ENCODE peak calls at places on chromosomes 6 and 20, in seven cellular contexts. One of them, this sample, is unnamed.

GRCh38 chr6:36788768-36789167 is 50.5 kb downstream of the CPNE5 start:
- DNase-seq in uterus: no peak
- DNase-seq in IMR-90: peak
- DNase-seq in heart right ventricle: no peak
- DNase-seq in mesendoderm: no peak
- DNase-seq in substantia nigra: no peak
- DNase-seq in stomach: no peak
- DNase-seq in this sample: no peak

GRCh38 chr6:137387365-137387764 is 106.8 kb downstream of the OLIG3 start:
- DNase-seq in heart right ventricle: no peak
- DNase-seq in stomach: no peak
- DNase-seq in IMR-90: no peak
- DNase-seq in uterus: no peak
- DNase-seq in substantia nigra: no peak
- DNase-seq in mesendoderm: no peak
- DNase-seq in this sample: no peak

GRCh38 chr6:134317471-134318131 is at the start of gene SGK1:
- DNase-seq in heart right ventricle: peak
- DNase-seq in mesendoderm: peak
- DNase-seq in substantia nigra: peak
- DNase-seq in uterus: peak
- DNase-seq in stomach: no peak
- DNase-seq in IMR-90: peak
- DNase-seq in this sample: no peak

GRCh38 chr20:61639200-61639599 is 387.1 kb downstream of the CDH4 start:
- DNase-seq in heart right ventricle: no peak
- DNase-seq in uterus: no peak
- DNase-seq in substantia nigra: no peak
- DNase-seq in stomach: no peak
- DNase-seq in IMR-90: peak
- DNase-seq in mesendoderm: no peak
- DNase-seq in this sample: no peak

GRCh38 chr6:37675606-37676005 is 22.1 kb downstream of the MDGA1 start:
- DNase-seq in substantia nigra: no peak
- DNase-seq in heart right ventricle: no peak
- DNase-seq in IMR-90: no peak
- DNase-seq in stomach: no peak
- DNase-seq in mesendoderm: no peak
- DNase-seq in uterus: no peak
- DNase-seq in this sample: no peak

GRCh38 chr6:72424476-72424875 is 197.4 kb upstream of the KCNQ5 start:
- DNase-seq in stomach: no peak
- DNase-seq in substantia nigra: no peak
- DNase-seq in IMR-90: no peak
- DNase-seq in mesendoderm: no peak
- DNase-seq in heart right ventricle: no peak
- DNase-seq in uterus: no peak
- DNase-seq in this sample: no peak

GRCh38 chr6:3314621-3315020 is 55.9 kb downstream of the PSMG4 start:
- DNase-seq in stomach: no peak
- DNase-seq in IMR-90: no peak
- DNase-seq in uterus: no peak
- DNase-seq in mesendoderm: no peak
- DNase-seq in substantia nigra: no peak
- DNase-seq in heart right ventricle: no peak
- DNase-seq in this sample: no peak

GRCh38 chr20:61513124-61514017 is 261.3 kb downstream of the CDH4 start:
- DNase-seq in heart right ventricle: no peak
- DNase-seq in substantia nigra: no peak
- DNase-seq in stomach: no peak
- DNase-seq in mesendoderm: no peak
- DNase-seq in IMR-90: no peak
- DNase-seq in uterus: no peak
- DNase-seq in this sample: no peak

GRCh38 chr6:13398421-13398994 is 70.2 kb upstream of the TBC1D7 start:
- DNase-seq in stomach: no peak
- DNase-seq in heart right ventricle: no peak
- DNase-seq in uterus: no peak
- DNase-seq in substantia nigra: no peak
- DNase-seq in IMR-90: no peak
- DNase-seq in mesendoderm: peak
- DNase-seq in this sample: no peak

GRCh38 chr20:12113468-12114371 is 196.0 kb downstream of the BTBD3 start:
- DNase-seq in mesendoderm: no peak
- DNase-seq in IMR-90: no peak
- DNase-seq in stomach: peak
- DNase-seq in heart right ventricle: peak
- DNase-seq in uterus: peak
- DNase-seq in substantia nigra: no peak
- DNase-seq in this sample: peak

GRCh38 chr20:62088258-62089127 is 22.8 kb upstream of the TAF4 start:
- DNase-seq in substantia nigra: no peak
- DNase-seq in uterus: no peak
- DNase-seq in stomach: no peak
- DNase-seq in IMR-90: peak
- DNase-seq in heart right ventricle: no peak
- DNase-seq in mesendoderm: peak
- DNase-seq in this sample: no peak

DNA sequence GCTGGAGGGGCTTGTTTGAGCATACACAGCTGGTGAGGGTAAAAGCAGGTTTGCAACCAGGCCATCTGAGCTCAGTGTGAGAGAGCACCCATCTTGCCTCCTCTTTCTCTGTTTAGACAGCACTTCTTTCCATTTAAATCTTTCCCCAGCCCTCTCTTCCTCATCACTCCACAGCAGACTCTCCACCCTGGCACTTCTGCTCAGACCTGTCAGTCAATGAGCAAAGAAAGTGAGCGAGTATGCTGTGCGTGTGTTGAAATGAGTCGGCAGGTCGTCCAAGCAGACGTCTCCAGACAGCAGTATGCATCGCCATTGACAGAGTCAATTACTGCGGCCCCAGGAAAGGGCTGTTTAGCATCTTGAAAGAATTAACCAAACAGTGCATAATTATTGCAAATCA is 54.7 kb upstream of the KCNG1 start:
- DNase-seq in uterus: no peak
- DNase-seq in substantia nigra: no peak
- DNase-seq in heart right ventricle: no peak
- DNase-seq in mesendoderm: no peak
- DNase-seq in stomach: no peak
- DNase-seq in IMR-90: no peak
- DNase-seq in this sample: no peak
- H3K27ac ChIP-seq in uterus: no peak
- H3K27ac ChIP-seq in substantia nigra: no peak
- H3K27ac ChIP-seq in heart right ventricle: no peak
- H3K27ac ChIP-seq in mesendoderm: no peak
- H3K27ac ChIP-seq in stomach: no peak
- H3K27ac ChIP-seq in IMR-90: no peak
- H3K27ac ChIP-seq in this sample: no peak

GRCh38 chr6:166598441-166599138 is 12.1 kb upstream of the RAMACL start:
- DNase-seq in mesendoderm: no peak
- DNase-seq in stomach: no peak
- DNase-seq in IMR-90: peak
- DNase-seq in uterus: peak
- DNase-seq in substantia nigra: no peak
- DNase-seq in heart right ventricle: peak
- DNase-seq in this sample: no peak

GRCh38 chr6:166595949-166596348 is 9.5 kb upstream of the RAMACL start:
- DNase-seq in substantia nigra: no peak
- DNase-seq in stomach: no peak
- DNase-seq in uterus: no peak
- DNase-seq in mesendoderm: no peak
- DNase-seq in IMR-90: no peak
- DNase-seq in heart right ventricle: no peak
- DNase-seq in this sample: no peak

GRCh38 chr6:166595061-166595780 is 8.7 kb upstream of the RAMACL start:
- DNase-seq in IMR-90: peak
- DNase-seq in mesendoderm: no peak
- DNase-seq in substantia nigra: no peak
- DNase-seq in uterus: peak
- DNase-seq in stomach: no peak
- DNase-seq in heart right ventricle: no peak
- DNase-seq in this sample: no peak

GRCh38 chr6:166597711-166598440 is 11.4 kb upstream of the RAMACL start:
- DNase-seq in IMR-90: no peak
- DNase-seq in substantia nigra: peak
- DNase-seq in uterus: no peak
- DNase-seq in stomach: no peak
- DNase-seq in mesendoderm: no peak
- DNase-seq in heart right ventricle: no peak
- DNase-seq in this sample: no peak

DNA sequence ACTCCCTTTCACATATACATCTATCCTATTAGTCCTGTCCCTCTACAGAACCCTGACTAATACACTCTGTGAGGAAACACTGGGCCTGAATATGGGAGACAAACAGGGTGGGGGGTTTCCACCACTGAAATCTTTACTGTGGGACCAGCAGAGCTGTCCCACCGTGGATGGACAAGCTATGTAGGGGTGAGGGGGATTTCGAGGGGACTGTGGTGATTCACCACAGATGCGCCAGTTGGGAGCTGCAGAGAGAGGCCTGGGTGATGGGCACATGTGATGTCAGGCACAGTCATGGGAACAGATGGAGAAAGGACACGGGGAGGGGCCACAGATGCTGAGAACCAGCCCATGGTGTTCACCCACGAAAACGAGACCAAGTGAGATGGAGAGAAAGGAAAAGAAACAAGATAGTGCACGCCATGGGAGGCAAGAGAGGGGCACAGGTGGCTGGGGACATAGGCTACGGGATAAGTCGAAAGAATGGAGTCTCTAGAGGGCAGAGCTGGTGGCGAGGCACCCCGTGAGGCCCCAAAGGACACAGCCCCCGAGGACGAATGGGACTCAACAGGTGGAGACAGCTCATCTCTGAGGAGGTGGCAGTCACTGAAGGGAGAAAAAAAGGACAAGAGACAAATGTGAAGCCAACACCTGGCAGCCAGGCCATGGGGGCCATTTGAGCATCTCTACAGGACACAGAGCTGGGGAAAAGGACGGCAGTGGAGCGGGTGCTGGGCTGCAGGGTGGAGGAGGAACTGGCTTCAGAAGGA is 10.4 kb upstream of the RAMACL start:
- DNase-seq in heart right ventricle: no peak
- DNase-seq in substantia nigra: no peak
- DNase-seq in stomach: no peak
- DNase-seq in mesendoderm: no peak
- DNase-seq in uterus: no peak
- DNase-seq in IMR-90: no peak
- DNase-seq in this sample: no peak
- H3K27ac ChIP-seq in heart right ventricle: peak
- H3K27ac ChIP-seq in substantia nigra: peak
- H3K27ac ChIP-seq in stomach: peak
- H3K27ac ChIP-seq in mesendoderm: no peak
- H3K27ac ChIP-seq in uterus: peak
- H3K27ac ChIP-seq in IMR-90: peak
- H3K27ac ChIP-seq in this sample: no peak

GRCh38 chr6:145733207-145733606 is 2.1 kb downstream of the EPM2A start:
- DNase-seq in IMR-90: no peak
- DNase-seq in substantia nigra: no peak
- DNase-seq in heart right ventricle: no peak
- DNase-seq in stomach: no peak
- DNase-seq in mesendoderm: no peak
- DNase-seq in uterus: no peak
- DNase-seq in this sample: no peak

GRCh38 chr6:145729887-145730286 is 5.4 kb downstream of the EPM2A start:
- DNase-seq in substantia nigra: no peak
- DNase-seq in heart right ventricle: no peak
- DNase-seq in IMR-90: no peak
- DNase-seq in stomach: no peak
- DNase-seq in uterus: no peak
- DNase-seq in mesendoderm: no peak
- DNase-seq in this sample: no peak

GRCh38 chr6:145732788-145733187 is 2.5 kb downstream of the EPM2A start:
- DNase-seq in uterus: no peak
- DNase-seq in stomach: no peak
- DNase-seq in heart right ventricle: no peak
- DNase-seq in IMR-90: no peak
- DNase-seq in substantia nigra: no peak
- DNase-seq in mesendoderm: no peak
- DNase-seq in this sample: no peak

GRCh38 chr6:145733770-145734169 is 1.6 kb downstream of the EPM2A start:
- DNase-seq in uterus: no peak
- DNase-seq in substantia nigra: no peak
- DNase-seq in stomach: no peak
- DNase-seq in mesendoderm: no peak
- DNase-seq in IMR-90: peak
- DNase-seq in heart right ventricle: no peak
- DNase-seq in this sample: no peak

DNA sequence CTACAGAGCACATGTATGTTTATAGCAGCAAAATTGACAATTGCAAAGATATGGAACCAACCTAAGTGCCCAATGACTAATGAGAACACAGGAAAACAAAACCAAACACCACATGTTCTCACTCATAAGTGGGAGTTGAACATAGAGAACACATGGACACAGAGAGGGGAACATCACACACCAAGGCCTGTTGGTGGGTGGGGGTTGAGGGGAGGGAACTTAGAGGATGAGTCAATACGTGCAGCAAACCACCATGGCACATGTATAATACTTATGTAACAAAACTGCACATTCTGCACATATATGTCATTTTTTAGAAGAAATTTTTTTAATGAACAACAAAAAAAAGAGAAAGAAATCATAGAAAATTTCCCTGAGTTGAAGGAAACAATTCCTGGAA is 3.9 kb downstream of the EPM2A start:
- DNase-seq in uterus: no peak
- DNase-seq in IMR-90: no peak
- DNase-seq in stomach: no peak
- DNase-seq in mesendoderm: no peak
- DNase-seq in substantia nigra: no peak
- DNase-seq in heart right ventricle: no peak
- DNase-seq in this sample: no peak
- H3K27ac ChIP-seq in uterus: no peak
- H3K27ac ChIP-seq in IMR-90: no peak
- H3K27ac ChIP-seq in stomach: no peak
- H3K27ac ChIP-seq in mesendoderm: no peak
- H3K27ac ChIP-seq in substantia nigra: no peak
- H3K27ac ChIP-seq in heart right ventricle: no peak
- H3K27ac ChIP-seq in this sample: no peak

DNA sequence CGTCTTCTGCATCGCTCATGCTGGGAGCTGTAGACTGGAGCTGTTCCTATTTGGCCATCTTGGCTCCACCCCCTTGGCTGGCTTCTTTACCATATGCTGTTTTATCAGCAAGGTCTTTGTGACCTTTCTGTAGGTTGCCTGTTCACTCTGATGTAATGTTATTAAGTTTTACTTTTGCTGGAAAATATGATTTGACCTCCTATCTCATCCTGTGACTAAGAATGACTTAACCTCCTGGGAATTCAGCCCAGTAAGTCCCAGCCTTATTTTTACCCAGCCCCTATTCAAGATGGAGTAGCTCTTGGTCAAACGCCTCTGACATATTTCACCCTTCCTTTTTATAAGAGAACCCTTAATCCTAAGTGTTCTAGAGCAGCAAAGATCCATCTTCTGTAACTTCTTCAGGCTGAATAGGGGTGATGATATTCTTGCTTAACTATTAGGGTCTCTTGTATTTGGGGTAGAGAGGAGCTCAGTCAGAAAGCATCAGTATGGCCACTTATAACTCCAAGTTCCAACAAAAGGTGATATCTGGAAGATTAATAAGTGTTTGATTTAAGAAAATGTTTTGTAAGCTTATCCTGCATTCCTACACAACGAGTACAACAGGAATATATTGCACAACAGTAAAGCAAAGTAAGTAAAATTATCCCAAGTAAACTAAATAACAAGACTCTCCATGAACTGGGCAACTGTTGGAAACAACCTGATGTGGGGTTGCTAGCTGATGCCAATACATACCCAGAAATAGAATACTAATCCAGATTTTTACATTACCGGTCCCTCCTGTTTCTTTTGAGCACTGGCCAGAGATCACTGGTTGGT is 23.1 kb upstream of the HMGN3 start:
- DNase-seq in heart right ventricle: no peak
- DNase-seq in stomach: no peak
- DNase-seq in mesendoderm: no peak
- DNase-seq in IMR-90: peak
- DNase-seq in uterus: no peak
- DNase-seq in substantia nigra: no peak
- DNase-seq in this sample: no peak
- H3K27ac ChIP-seq in heart right ventricle: no peak
- H3K27ac ChIP-seq in stomach: no peak
- H3K27ac ChIP-seq in mesendoderm: no peak
- H3K27ac ChIP-seq in IMR-90: no peak
- H3K27ac ChIP-seq in uterus: no peak
- H3K27ac ChIP-seq in substantia nigra: no peak
- H3K27ac ChIP-seq in this sample: no peak